ENCODE peak calls at places on chromosomes 12 and 14, in five cellular contexts. One of them, this sample, is unnamed. For H3K4me1, the result is how much of the 10 kb centered on the place peaks cover.

GRCh38 chr12:116199160-116199559 is 78.3 kb downstream of the MED13L start:
- DNase-seq in A549: no peak
- DNase-seq in prostate gland: no peak
- DNase-seq in gastrocnemius medialis: no peak
- DNase-seq in heart left ventricle: no peak
- DNase-seq in this sample: no peak

GRCh38 chr14:90508536-90509254 is 111.9 kb downstream of the CALM1 start:
- DNase-seq in A549: no peak
- DNase-seq in prostate gland: peak
- DNase-seq in gastrocnemius medialis: no peak
- DNase-seq in heart left ventricle: peak
- DNase-seq in this sample: peak

GRCh38 chr12:126688556-126688955 is 1578.4 kb upstream of the TMEM132C start:
- DNase-seq in A549: no peak
- DNase-seq in prostate gland: no peak
- DNase-seq in gastrocnemius medialis: no peak
- DNase-seq in heart left ventricle: no peak
- DNase-seq in this sample: no peak

GRCh38 chr12:54622463-54623183 is 12.1 kb downstream of the LACRT start:
- DNase-seq in A549: no peak
- DNase-seq in prostate gland: no peak
- DNase-seq in gastrocnemius medialis: no peak
- DNase-seq in heart left ventricle: no peak
- DNase-seq in this sample: no peak

GRCh38 chr14:68794856-68795601 is 2.2 kb upstream of the ZFP36L1 start:
- DNase-seq in A549: no peak
- DNase-seq in prostate gland: peak
- DNase-seq in gastrocnemius medialis: no peak
- DNase-seq in heart left ventricle: no peak
- DNase-seq in this sample: peak

GRCh38 chr14:101509730-101510371 is 51.4 kb upstream of the DIO3 start:
- DNase-seq in A549: no peak
- DNase-seq in prostate gland: no peak
- DNase-seq in gastrocnemius medialis: no peak
- DNase-seq in heart left ventricle: no peak
- DNase-seq in this sample: no peak

GRCh38 chr12:96720363-96720705 is 186.7 kb upstream of the NEDD1 start:
- DNase-seq in A549: peak
- DNase-seq in prostate gland: peak
- DNase-seq in gastrocnemius medialis: no peak
- DNase-seq in heart left ventricle: peak
- DNase-seq in this sample: peak

GRCh38 chr14:32342151-32342853 is 13.2 kb downstream of the AKAP6 start:
- DNase-seq in A549: no peak
- DNase-seq in prostate gland: no peak
- DNase-seq in gastrocnemius medialis: no peak
- DNase-seq in heart left ventricle: no peak
- DNase-seq in this sample: no peak

GRCh38 chr12:127588224-127588623 is 678.7 kb upstream of the TMEM132C start:
- DNase-seq in A549: no peak
- DNase-seq in prostate gland: no peak
- DNase-seq in gastrocnemius medialis: no peak
- DNase-seq in heart left ventricle: no peak
- DNase-seq in this sample: no peak

GRCh38 chr14:100612879-100613455 is 25.8 kb upstream of the BEGAIN start:
- DNase-seq in A549: no peak
- DNase-seq in prostate gland: no peak
- DNase-seq in gastrocnemius medialis: no peak
- DNase-seq in heart left ventricle: no peak
- DNase-seq in this sample: no peak

GRCh38 chr12:88401153-88401552 is 179.1 kb downstream of the KITLG start:
- DNase-seq in A549: no peak
- DNase-seq in prostate gland: no peak
- DNase-seq in gastrocnemius medialis: no peak
- DNase-seq in heart left ventricle: no peak
- DNase-seq in this sample: no peak

GRCh38 chr14:66069830-66070541 is 416.2 kb upstream of the CCDC196 start:
- DNase-seq in A549: no peak
- DNase-seq in prostate gland: no peak
- DNase-seq in gastrocnemius medialis: no peak
- DNase-seq in heart left ventricle: no peak
- DNase-seq in this sample: no peak

GRCh38 chr14:73786942-73787759 is 64.5 kb upstream of the PTGR2 start:
- DNase-seq in A549: no peak
- DNase-seq in prostate gland: peak
- DNase-seq in gastrocnemius medialis: peak
- DNase-seq in heart left ventricle: peak
- DNase-seq in this sample: peak

GRCh38 chr12:131990066-131990979 is 40.6 kb downstream of the EP400 start:
- DNase-seq in A549: no peak
- DNase-seq in prostate gland: no peak
- DNase-seq in gastrocnemius medialis: no peak
- DNase-seq in heart left ventricle: no peak
- DNase-seq in this sample: no peak

GRCh38 chr14:91294153-91294552 is 49.6 kb upstream of the GPR68 start:
- DNase-seq in A549: no peak
- DNase-seq in prostate gland: no peak
- DNase-seq in gastrocnemius medialis: no peak
- DNase-seq in heart left ventricle: no peak
- DNase-seq in this sample: no peak

GRCh38 chr14:38203929-38204716 is 3.6 kb upstream of the SSTR1 start:
- DNase-seq in A549: no peak
- DNase-seq in prostate gland: no peak
- DNase-seq in gastrocnemius medialis: no peak
- DNase-seq in heart left ventricle: no peak
- DNase-seq in this sample: no peak

GRCh38 chr12:89373772-89374572 is 21.7 kb upstream of the DUSP6 start:
- DNase-seq in A549: no peak
- DNase-seq in prostate gland: peak
- DNase-seq in gastrocnemius medialis: no peak
- DNase-seq in heart left ventricle: no peak
- DNase-seq in this sample: peak

GRCh38 chr14:27392153-27392552 is 794.3 kb upstream of the NOVA1 start:
- DNase-seq in A549: no peak
- DNase-seq in prostate gland: no peak
- DNase-seq in gastrocnemius medialis: no peak
- DNase-seq in heart left ventricle: no peak
- DNase-seq in this sample: no peak

GRCh38 chr12:101372431-101372830 is 35.1 kb downstream of the ARL1 start:
- DNase-seq in A549: no peak
- DNase-seq in prostate gland: no peak
- DNase-seq in gastrocnemius medialis: no peak
- DNase-seq in heart left ventricle: no peak
- DNase-seq in this sample: no peak

GRCh38 chr12:15636060-15636890 is 152.9 kb downstream of the EPS8 start:
- DNase-seq in A549: no peak
- DNase-seq in prostate gland: no peak
- DNase-seq in gastrocnemius medialis: no peak
- DNase-seq in heart left ventricle: no peak
- DNase-seq in this sample: no peak

GRCh38 chr12:53055471-53056266 is 5.8 kb downstream of the TNS2 start:
- DNase-seq in A549: no peak
- DNase-seq in prostate gland: no peak
- DNase-seq in gastrocnemius medialis: no peak
- DNase-seq in heart left ventricle: no peak
- DNase-seq in this sample: no peak

GRCh38 chr12:46410495-46410894 is 37.9 kb upstream of the SLC38A2 start:
- DNase-seq in A549: no peak
- DNase-seq in prostate gland: no peak
- DNase-seq in gastrocnemius medialis: no peak
- DNase-seq in heart left ventricle: no peak
- DNase-seq in this sample: no peak
- H3K4me1 ChIP-seq in A549: under half
- H3K4me1 ChIP-seq in prostate gland: under half
- H3K4me1 ChIP-seq in gastrocnemius medialis: under half
- H3K4me1 ChIP-seq in heart left ventricle: under half
- H3K4me1 ChIP-seq in this sample: under half

GRCh38 chr12:11705010-11705409 is 55.5 kb downstream of the ETV6 start:
- DNase-seq in A549: peak
- DNase-seq in prostate gland: no peak
- DNase-seq in gastrocnemius medialis: no peak
- DNase-seq in heart left ventricle: no peak
- DNase-seq in this sample: peak
- H3K27ac ChIP-seq in A549: peak
- H3K27ac ChIP-seq in prostate gland: peak
- H3K27ac ChIP-seq in gastrocnemius medialis: no peak
- H3K27ac ChIP-seq in heart left ventricle: peak
- H3K27ac ChIP-seq in this sample: peak

DNA sequence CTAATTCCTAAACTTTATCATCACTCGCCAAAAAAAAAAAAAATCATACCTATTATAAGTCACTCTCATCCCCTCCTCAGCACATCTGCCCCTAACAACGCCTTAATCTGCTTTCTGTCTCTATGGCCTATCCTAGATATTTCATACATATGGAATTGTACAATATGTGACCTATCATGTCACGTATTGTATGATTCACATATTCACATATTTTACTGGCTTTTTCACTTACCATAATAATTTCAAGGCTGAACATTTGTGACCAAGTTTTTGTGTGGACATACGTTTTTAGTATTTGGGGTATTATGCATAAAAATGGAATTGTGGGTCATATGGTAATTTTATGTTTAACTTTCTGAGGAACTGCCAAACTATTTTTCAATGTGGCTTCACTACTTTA is 400.7 kb downstream of the DAD1 start:
- DNase-seq in A549: no peak
- DNase-seq in prostate gland: no peak
- DNase-seq in gastrocnemius medialis: no peak
- DNase-seq in heart left ventricle: no peak
- DNase-seq in this sample: no peak
- TF ChIP-seq POLR2A in A549: no peak
- TF ChIP-seq POLR2A in prostate gland: no peak
- TF ChIP-seq POLR2A in gastrocnemius medialis: no peak
- TF ChIP-seq POLR2A in heart left ventricle: no peak
- TF ChIP-seq POLR2A in this sample: no peak

GRCh38 chr14:22469541-22470303 is 119.3 kb downstream of the DAD1 start:
- DNase-seq in A549: no peak
- DNase-seq in prostate gland: no peak
- DNase-seq in gastrocnemius medialis: no peak
- DNase-seq in heart left ventricle: no peak
- DNase-seq in this sample: peak

GRCh38 chr14:22472935-22473854 is 115.8 kb downstream of the DAD1 start:
- DNase-seq in A549: peak
- DNase-seq in prostate gland: peak
- DNase-seq in gastrocnemius medialis: no peak
- DNase-seq in heart left ventricle: no peak
- DNase-seq in this sample: peak

GRCh38 chr14:22471545-22472121 is 117.4 kb downstream of the DAD1 start:
- DNase-seq in A549: peak
- DNase-seq in prostate gland: peak
- DNase-seq in gastrocnemius medialis: no peak
- DNase-seq in heart left ventricle: peak
- DNase-seq in this sample: peak

GRCh38 chr14:22474730-22475351 is 114.2 kb downstream of the DAD1 start:
- DNase-seq in A549: no peak
- DNase-seq in prostate gland: no peak
- DNase-seq in gastrocnemius medialis: no peak
- DNase-seq in heart left ventricle: no peak
- DNase-seq in this sample: no peak

GRCh38 chr14:22472466-22472865 is 116.6 kb downstream of the DAD1 start:
- DNase-seq in A549: no peak
- DNase-seq in prostate gland: no peak
- DNase-seq in gastrocnemius medialis: no peak
- DNase-seq in heart left ventricle: no peak
- DNase-seq in this sample: no peak
- H3K4me1 ChIP-seq in A549: under half
- H3K4me1 ChIP-seq in prostate gland: under half
- H3K4me1 ChIP-seq in gastrocnemius medialis: under half
- H3K4me1 ChIP-seq in heart left ventricle: under half
- H3K4me1 ChIP-seq in this sample: under half

GRCh38 chr12:45974171-45974719 is 16.1 kb downstream of the SCAF11 start:
- DNase-seq in A549: no peak
- DNase-seq in prostate gland: no peak
- DNase-seq in gastrocnemius medialis: no peak
- DNase-seq in heart left ventricle: no peak
- DNase-seq in this sample: no peak
- H3K27ac ChIP-seq in A549: no peak
- H3K27ac ChIP-seq in prostate gland: no peak
- H3K27ac ChIP-seq in gastrocnemius medialis: peak
- H3K27ac ChIP-seq in heart left ventricle: peak
- H3K27ac ChIP-seq in this sample: no peak

GRCh38 chr14:63670692-63671091 is 29.0 kb upstream of the WDR89 start:
- DNase-seq in A549: no peak
- DNase-seq in prostate gland: no peak
- DNase-seq in gastrocnemius medialis: no peak
- DNase-seq in heart left ventricle: no peak
- DNase-seq in this sample: no peak
- TF ChIP-seq POLR2A in A549: no peak
- TF ChIP-seq POLR2A in prostate gland: no peak
- TF ChIP-seq POLR2A in gastrocnemius medialis: no peak
- TF ChIP-seq POLR2A in heart left ventricle: no peak
- TF ChIP-seq POLR2A in this sample: no peak

GRCh38 chr12:6234906-6235305 is 34.7 kb downstream of the CD9 start:
- DNase-seq in A549: no peak
- DNase-seq in prostate gland: no peak
- DNase-seq in gastrocnemius medialis: no peak
- DNase-seq in heart left ventricle: no peak
- DNase-seq in this sample: no peak
- H3K4me1 ChIP-seq in A549: under half
- H3K4me1 ChIP-seq in prostate gland: half or more
- H3K4me1 ChIP-seq in gastrocnemius medialis: half or more
- H3K4me1 ChIP-seq in heart left ventricle: under half
- H3K4me1 ChIP-seq in this sample: half or more

GRCh38 chr12:113296557-113297213 is 38.2 kb downstream of the SLC8B1 start:
- DNase-seq in A549: no peak
- DNase-seq in prostate gland: no peak
- DNase-seq in gastrocnemius medialis: no peak
- DNase-seq in heart left ventricle: no peak
- DNase-seq in this sample: no peak
- H3K27ac ChIP-seq in A549: no peak
- H3K27ac ChIP-seq in prostate gland: no peak
- H3K27ac ChIP-seq in gastrocnemius medialis: peak
- H3K27ac ChIP-seq in heart left ventricle: peak
- H3K27ac ChIP-seq in this sample: peak

DNA sequence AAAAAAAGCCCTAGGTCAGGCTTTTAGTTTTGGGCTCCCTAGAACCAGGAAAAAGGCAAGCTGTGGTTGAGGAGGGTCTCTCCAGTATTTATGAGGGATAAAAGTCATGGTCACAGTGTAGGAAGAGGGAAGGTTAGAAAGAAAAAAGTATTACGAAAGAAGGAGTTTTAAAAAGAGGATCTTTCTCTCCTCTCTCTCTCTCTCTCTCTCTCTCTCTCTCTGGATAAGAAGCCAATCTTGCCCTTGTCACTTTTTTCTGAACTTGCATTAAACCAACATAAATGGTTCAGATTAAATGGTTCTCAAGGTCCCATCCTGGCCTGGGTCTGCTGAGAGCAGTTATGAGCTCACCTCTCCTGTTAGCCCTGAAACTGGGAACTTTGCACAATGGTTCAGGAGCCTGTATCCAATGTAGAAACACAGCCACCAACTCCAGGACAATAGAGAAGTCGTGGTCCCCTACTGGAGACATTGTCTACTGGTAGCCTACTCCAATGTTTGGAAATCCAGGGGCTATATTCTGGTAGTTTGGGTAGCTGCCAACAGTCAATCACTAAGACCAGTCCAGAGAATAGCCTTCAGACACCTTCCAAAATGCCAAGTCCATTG is 131.9 kb downstream of the DAD1 start:
- DNase-seq in A549: no peak
- DNase-seq in prostate gland: no peak
- DNase-seq in gastrocnemius medialis: no peak
- DNase-seq in heart left ventricle: no peak
- DNase-seq in this sample: no peak
- TF ChIP-seq POLR2A in A549: no peak
- TF ChIP-seq POLR2A in prostate gland: no peak
- TF ChIP-seq POLR2A in gastrocnemius medialis: no peak
- TF ChIP-seq POLR2A in heart left ventricle: no peak
- TF ChIP-seq POLR2A in this sample: no peak

GRCh38 chr12:62725781-62726180 is 209.2 kb downstream of the PPM1H start:
- DNase-seq in A549: no peak
- DNase-seq in prostate gland: no peak
- DNase-seq in gastrocnemius medialis: no peak
- DNase-seq in heart left ventricle: no peak
- DNase-seq in this sample: no peak
- H3K4me1 ChIP-seq in A549: half or more
- H3K4me1 ChIP-seq in prostate gland: under half
- H3K4me1 ChIP-seq in gastrocnemius medialis: under half
- H3K4me1 ChIP-seq in heart left ventricle: under half
- H3K4me1 ChIP-seq in this sample: under half

This sample was measured in body of pancreas.